ENCODE peak calls at places on chromosomes 4 and X, in ten cellular contexts. One of them, this sample, is unnamed.

GRCh38 chr4:140286503-140286902 is 86.9 kb upstream of the SCOC start:
- DNase-seq in choroid plexus epithelial cell: no peak
- DNase-seq in OCI-LY7: no peak
- DNase-seq in astrocyte of the spinal cord: no peak
- DNase-seq in sigmoid colon: no peak
- DNase-seq in HCT116: no peak
- DNase-seq in fibroblast of mammary gland: peak
- DNase-seq in neural progenitor cell: no peak
- DNase-seq in endothelial cell of umbilical vein: no peak
- DNase-seq in upper lobe of left lung: no peak
- DNase-seq in this sample: no peak

GRCh38 chr4:8192748-8193738 is 6.0 kb upstream of the SH3TC1 start:
- DNase-seq in upper lobe of left lung: peak
- DNase-seq in neural progenitor cell: no peak
- DNase-seq in sigmoid colon: no peak
- DNase-seq in HCT116: peak
- DNase-seq in choroid plexus epithelial cell: peak
- DNase-seq in OCI-LY7: peak
- DNase-seq in fibroblast of mammary gland: peak
- DNase-seq in endothelial cell of umbilical vein: peak
- DNase-seq in astrocyte of the spinal cord: peak
- DNase-seq in this sample: peak

GRCh38 chr4:38576767-38577166 is 87.2 kb upstream of the KLF3 start:
- DNase-seq in neural progenitor cell: no peak
- DNase-seq in upper lobe of left lung: no peak
- DNase-seq in endothelial cell of umbilical vein: no peak
- DNase-seq in fibroblast of mammary gland: no peak
- DNase-seq in astrocyte of the spinal cord: no peak
- DNase-seq in HCT116: no peak
- DNase-seq in OCI-LY7: no peak
- DNase-seq in choroid plexus epithelial cell: no peak
- DNase-seq in sigmoid colon: no peak
- DNase-seq in this sample: no peak

GRCh38 chrX:79325263-79325958 is 41.7 kb downstream of the ITM2A start:
- DNase-seq in HCT116: no peak
- DNase-seq in upper lobe of left lung: peak
- DNase-seq in endothelial cell of umbilical vein: no peak
- DNase-seq in astrocyte of the spinal cord: no peak
- DNase-seq in fibroblast of mammary gland: no peak
- DNase-seq in OCI-LY7: no peak
- DNase-seq in sigmoid colon: no peak
- DNase-seq in choroid plexus epithelial cell: no peak
- DNase-seq in neural progenitor cell: peak
- DNase-seq in this sample: no peak

GRCh38 chr4:143558823-143559756 is 45.6 kb downstream of the SMARCA5 start:
- DNase-seq in sigmoid colon: peak
- DNase-seq in OCI-LY7: peak
- DNase-seq in upper lobe of left lung: peak
- DNase-seq in HCT116: no peak
- DNase-seq in astrocyte of the spinal cord: peak
- DNase-seq in choroid plexus epithelial cell: peak
- DNase-seq in neural progenitor cell: peak
- DNase-seq in endothelial cell of umbilical vein: peak
- DNase-seq in fibroblast of mammary gland: peak
- DNase-seq in this sample: peak

GRCh38 chr4:170374770-170375169 is 285.0 kb upstream of the AADAT start:
- DNase-seq in OCI-LY7: peak
- DNase-seq in sigmoid colon: no peak
- DNase-seq in choroid plexus epithelial cell: peak
- DNase-seq in astrocyte of the spinal cord: no peak
- DNase-seq in neural progenitor cell: peak
- DNase-seq in endothelial cell of umbilical vein: no peak
- DNase-seq in fibroblast of mammary gland: peak
- DNase-seq in upper lobe of left lung: no peak
- DNase-seq in HCT116: peak
- DNase-seq in this sample: no peak

GRCh38 chrX:153909024-153909979 is 4.8 kb downstream of the AVPR2 start:
- DNase-seq in OCI-LY7: no peak
- DNase-seq in HCT116: no peak
- DNase-seq in endothelial cell of umbilical vein: no peak
- DNase-seq in choroid plexus epithelial cell: no peak
- DNase-seq in upper lobe of left lung: no peak
- DNase-seq in neural progenitor cell: peak
- DNase-seq in astrocyte of the spinal cord: no peak
- DNase-seq in sigmoid colon: peak
- DNase-seq in fibroblast of mammary gland: no peak
- DNase-seq in this sample: no peak

GRCh38 chrX:97524997-97525396 is 641.3 kb downstream of the RPA4 start:
- DNase-seq in astrocyte of the spinal cord: peak
- DNase-seq in choroid plexus epithelial cell: no peak
- DNase-seq in neural progenitor cell: peak
- DNase-seq in endothelial cell of umbilical vein: peak
- DNase-seq in sigmoid colon: no peak
- DNase-seq in HCT116: no peak
- DNase-seq in upper lobe of left lung: no peak
- DNase-seq in fibroblast of mammary gland: no peak
- DNase-seq in OCI-LY7: no peak
- DNase-seq in this sample: peak

GRCh38 chr4:129239088-129239487 is 143.1 kb downstream of the C4orf33 start:
- DNase-seq in neural progenitor cell: no peak
- DNase-seq in endothelial cell of umbilical vein: no peak
- DNase-seq in HCT116: no peak
- DNase-seq in astrocyte of the spinal cord: peak
- DNase-seq in choroid plexus epithelial cell: peak
- DNase-seq in sigmoid colon: no peak
- DNase-seq in OCI-LY7: no peak
- DNase-seq in upper lobe of left lung: no peak
- DNase-seq in fibroblast of mammary gland: peak
- DNase-seq in this sample: peak

GRCh38 chr4:76108467-76109181 is 34.1 kb downstream of the ART3 start:
- DNase-seq in upper lobe of left lung: no peak
- DNase-seq in sigmoid colon: no peak
- DNase-seq in endothelial cell of umbilical vein: no peak
- DNase-seq in HCT116: no peak
- DNase-seq in fibroblast of mammary gland: peak
- DNase-seq in neural progenitor cell: peak
- DNase-seq in astrocyte of the spinal cord: no peak
- DNase-seq in choroid plexus epithelial cell: peak
- DNase-seq in OCI-LY7: peak
- DNase-seq in this sample: no peak

GRCh38 chrX:103398321-103398937 is 22.1 kb downstream of the BEX3 start:
- DNase-seq in OCI-LY7: no peak
- DNase-seq in upper lobe of left lung: no peak
- DNase-seq in sigmoid colon: no peak
- DNase-seq in endothelial cell of umbilical vein: peak
- DNase-seq in fibroblast of mammary gland: peak
- DNase-seq in HCT116: peak
- DNase-seq in neural progenitor cell: no peak
- DNase-seq in choroid plexus epithelial cell: peak
- DNase-seq in astrocyte of the spinal cord: peak
- DNase-seq in this sample: peak

GRCh38 chrX:51334276-51334675 is 1.7 kb downstream of the NUDT10 start:
- DNase-seq in upper lobe of left lung: no peak
- DNase-seq in astrocyte of the spinal cord: peak
- DNase-seq in neural progenitor cell: no peak
- DNase-seq in choroid plexus epithelial cell: no peak
- DNase-seq in sigmoid colon: no peak
- DNase-seq in HCT116: no peak
- DNase-seq in endothelial cell of umbilical vein: no peak
- DNase-seq in fibroblast of mammary gland: peak
- DNase-seq in OCI-LY7: no peak
- DNase-seq in this sample: no peak

DNA sequence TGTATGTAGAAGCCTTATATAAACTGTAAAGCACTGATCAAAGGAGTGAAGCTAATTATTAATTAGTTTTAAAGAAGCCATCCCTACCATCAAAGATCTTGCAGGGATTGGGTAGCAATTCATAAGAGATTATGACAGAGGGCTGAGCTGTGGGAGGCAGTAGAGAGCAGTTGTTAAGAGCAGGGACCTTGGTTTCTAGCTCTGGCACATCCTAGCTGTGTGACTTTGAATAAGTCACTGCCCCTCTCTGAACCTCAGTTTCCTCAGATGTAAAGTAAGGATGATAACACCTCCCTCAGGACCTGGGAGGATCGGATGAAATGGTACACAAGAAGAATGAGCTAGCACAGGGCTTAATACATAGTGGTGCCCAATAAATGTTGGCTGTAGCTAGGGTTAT is 45.4 kb downstream of the APLN start:
- DNase-seq in astrocyte of the spinal cord: no peak
- DNase-seq in HCT116: no peak
- DNase-seq in sigmoid colon: no peak
- DNase-seq in neural progenitor cell: no peak
- DNase-seq in endothelial cell of umbilical vein: no peak
- DNase-seq in upper lobe of left lung: no peak
- DNase-seq in choroid plexus epithelial cell: no peak
- DNase-seq in fibroblast of mammary gland: no peak
- DNase-seq in OCI-LY7: no peak
- DNase-seq in this sample: no peak
- TF ChIP-seq CTCF in astrocyte of the spinal cord: peak
- TF ChIP-seq CTCF in HCT116: no peak
- TF ChIP-seq CTCF in sigmoid colon: no peak
- TF ChIP-seq CTCF in neural progenitor cell: no peak
- TF ChIP-seq CTCF in endothelial cell of umbilical vein: peak
- TF ChIP-seq CTCF in upper lobe of left lung: no peak
- TF ChIP-seq CTCF in choroid plexus epithelial cell: peak
- TF ChIP-seq CTCF in fibroblast of mammary gland: peak
- TF ChIP-seq CTCF in OCI-LY7: peak
- TF ChIP-seq CTCF in this sample: peak

GRCh38 chr4:92483341-92483740 is 179.6 kb downstream of the GRID2 start:
- DNase-seq in choroid plexus epithelial cell: no peak
- DNase-seq in neural progenitor cell: no peak
- DNase-seq in upper lobe of left lung: no peak
- DNase-seq in HCT116: no peak
- DNase-seq in endothelial cell of umbilical vein: no peak
- DNase-seq in sigmoid colon: no peak
- DNase-seq in OCI-LY7: no peak
- DNase-seq in astrocyte of the spinal cord: no peak
- DNase-seq in fibroblast of mammary gland: no peak
- DNase-seq in this sample: no peak

DNA sequence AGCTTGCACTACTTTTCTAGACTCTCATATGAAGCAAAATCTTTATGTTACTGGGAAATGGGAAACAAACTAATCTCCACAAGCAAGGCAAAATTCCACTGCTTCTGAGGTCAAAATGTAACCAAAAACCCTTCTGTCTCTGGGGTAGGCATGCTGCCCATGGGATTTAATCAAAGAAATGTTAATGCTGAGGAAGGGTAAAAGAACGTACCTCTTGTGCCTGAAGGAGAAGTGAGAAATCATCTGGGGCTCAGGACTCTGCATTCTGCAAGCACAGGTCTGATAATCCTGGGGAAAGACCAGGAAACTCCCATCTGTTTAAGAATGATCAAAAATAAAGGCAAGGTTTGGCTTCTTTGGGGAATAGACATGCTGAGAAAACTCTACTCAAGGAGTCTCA is 184.7 kb downstream of the GRID2 start:
- DNase-seq in neural progenitor cell: no peak
- DNase-seq in sigmoid colon: no peak
- DNase-seq in endothelial cell of umbilical vein: no peak
- DNase-seq in HCT116: no peak
- DNase-seq in choroid plexus epithelial cell: no peak
- DNase-seq in fibroblast of mammary gland: no peak
- DNase-seq in upper lobe of left lung: no peak
- DNase-seq in astrocyte of the spinal cord: no peak
- DNase-seq in OCI-LY7: no peak
- DNase-seq in this sample: no peak
- H3K4me3 ChIP-seq in neural progenitor cell: no peak
- H3K4me3 ChIP-seq in sigmoid colon: no peak
- H3K4me3 ChIP-seq in endothelial cell of umbilical vein: no peak
- H3K4me3 ChIP-seq in HCT116: no peak
- H3K4me3 ChIP-seq in choroid plexus epithelial cell: no peak
- H3K4me3 ChIP-seq in fibroblast of mammary gland: no peak
- H3K4me3 ChIP-seq in upper lobe of left lung: no peak
- H3K4me3 ChIP-seq in astrocyte of the spinal cord: no peak
- H3K4me3 ChIP-seq in OCI-LY7: no peak
- H3K4me3 ChIP-seq in this sample: no peak

GRCh38 chr4:3438847-3439180 is 3.0 kb upstream of the HGFAC start:
- DNase-seq in astrocyte of the spinal cord: no peak
- DNase-seq in OCI-LY7: no peak
- DNase-seq in HCT116: no peak
- DNase-seq in upper lobe of left lung: no peak
- DNase-seq in fibroblast of mammary gland: no peak
- DNase-seq in choroid plexus epithelial cell: no peak
- DNase-seq in endothelial cell of umbilical vein: no peak
- DNase-seq in neural progenitor cell: no peak
- DNase-seq in sigmoid colon: no peak
- DNase-seq in this sample: no peak

GRCh38 chr4:3437998-3438846 is 3.5 kb upstream of the HGFAC start:
- DNase-seq in OCI-LY7: no peak
- DNase-seq in HCT116: no peak
- DNase-seq in endothelial cell of umbilical vein: no peak
- DNase-seq in upper lobe of left lung: no peak
- DNase-seq in neural progenitor cell: no peak
- DNase-seq in sigmoid colon: no peak
- DNase-seq in astrocyte of the spinal cord: no peak
- DNase-seq in choroid plexus epithelial cell: no peak
- DNase-seq in fibroblast of mammary gland: no peak
- DNase-seq in this sample: no peak

GRCh38 chr4:3436048-3436797 is 5.5 kb upstream of the HGFAC start:
- DNase-seq in upper lobe of left lung: no peak
- DNase-seq in astrocyte of the spinal cord: no peak
- DNase-seq in endothelial cell of umbilical vein: no peak
- DNase-seq in neural progenitor cell: no peak
- DNase-seq in sigmoid colon: no peak
- DNase-seq in choroid plexus epithelial cell: no peak
- DNase-seq in HCT116: no peak
- DNase-seq in OCI-LY7: no peak
- DNase-seq in fibroblast of mammary gland: no peak
- DNase-seq in this sample: no peak

GRCh38 chr4:3436798-3437581 is 4.8 kb upstream of the HGFAC start:
- DNase-seq in astrocyte of the spinal cord: peak
- DNase-seq in HCT116: peak
- DNase-seq in OCI-LY7: no peak
- DNase-seq in endothelial cell of umbilical vein: peak
- DNase-seq in neural progenitor cell: no peak
- DNase-seq in sigmoid colon: no peak
- DNase-seq in choroid plexus epithelial cell: peak
- DNase-seq in upper lobe of left lung: peak
- DNase-seq in fibroblast of mammary gland: peak
- DNase-seq in this sample: peak

GRCh38 chr4:3437582-3437936 is 4.2 kb upstream of the HGFAC start:
- DNase-seq in fibroblast of mammary gland: no peak
- DNase-seq in HCT116: no peak
- DNase-seq in upper lobe of left lung: no peak
- DNase-seq in sigmoid colon: no peak
- DNase-seq in choroid plexus epithelial cell: no peak
- DNase-seq in OCI-LY7: no peak
- DNase-seq in neural progenitor cell: no peak
- DNase-seq in endothelial cell of umbilical vein: no peak
- DNase-seq in astrocyte of the spinal cord: no peak
- DNase-seq in this sample: no peak
- TF ChIP-seq CTCF in fibroblast of mammary gland: no peak
- TF ChIP-seq CTCF in HCT116: no peak
- TF ChIP-seq CTCF in upper lobe of left lung: no peak
- TF ChIP-seq CTCF in sigmoid colon: no peak
- TF ChIP-seq CTCF in choroid plexus epithelial cell: no peak
- TF ChIP-seq CTCF in OCI-LY7: no peak
- TF ChIP-seq CTCF in neural progenitor cell: no peak
- TF ChIP-seq CTCF in endothelial cell of umbilical vein: no peak
- TF ChIP-seq CTCF in astrocyte of the spinal cord: no peak
- TF ChIP-seq CTCF in this sample: no peak

GRCh38 chrX:24659646-24660045 is 12.5 kb upstream of the PCYT1B start:
- DNase-seq in fibroblast of mammary gland: no peak
- DNase-seq in upper lobe of left lung: no peak
- DNase-seq in OCI-LY7: no peak
- DNase-seq in HCT116: no peak
- DNase-seq in endothelial cell of umbilical vein: no peak
- DNase-seq in sigmoid colon: no peak
- DNase-seq in astrocyte of the spinal cord: no peak
- DNase-seq in neural progenitor cell: no peak
- DNase-seq in choroid plexus epithelial cell: no peak
- DNase-seq in this sample: no peak
- H3K4me3 ChIP-seq in fibroblast of mammary gland: no peak
- H3K4me3 ChIP-seq in upper lobe of left lung: no peak
- H3K4me3 ChIP-seq in OCI-LY7: no peak
- H3K4me3 ChIP-seq in HCT116: no peak
- H3K4me3 ChIP-seq in endothelial cell of umbilical vein: no peak
- H3K4me3 ChIP-seq in sigmoid colon: no peak
- H3K4me3 ChIP-seq in astrocyte of the spinal cord: no peak
- H3K4me3 ChIP-seq in neural progenitor cell: no peak
- H3K4me3 ChIP-seq in choroid plexus epithelial cell: no peak
- H3K4me3 ChIP-seq in this sample: no peak